ENCODE peak calls at places on chromosomes 3 and 15, in nine cellular contexts. M, O, F, Z, V, I, H, S and P are unnamed samples. For H3K4me1, the result is how much of the 10 kb centered on the place peaks cover.

GRCh38 chr3:157101470-157101869 is 58.5 kb downstream of the CCNL1 start:
- DNase-seq in M (no peak), O (no peak), F (no peak), Z (no peak), V (no peak), I (no peak), H (no peak), S (no peak), P (no peak)

GRCh38 chr3:112104774-112105173 is 18.6 kb downstream of the C3orf52 start:
- DNase-seq in M (no peak), O (no peak), F (no peak), Z (no peak), V (no peak), I (no peak), H (no peak), S (no peak), P (no peak)

GRCh38 chr15:39610665-39611064 is 29.8 kb downstream of the THBS1 start:
- DNase-seq in M (no peak), O (no peak), F (no peak), Z (no peak), V (no peak), I (no peak), H (no peak), S (no peak), P (no peak)

GRCh38 chr3:45368382-45368781 is 20.0 kb upstream of the LARS2 start:
- DNase-seq in M (no peak), O (no peak), F (no peak), Z (peak), V (no peak), I (no peak), H (no peak), S (no peak), P (no peak)

GRCh38 chr15:101200181-101200580 is 51.7 kb downstream of the CHSY1 start:
- DNase-seq in M (no peak), O (no peak), F (no peak), Z (no peak), V (no peak), I (no peak), H (no peak), S (no peak), P (no peak)

GRCh38 chr3:110413807-110414748 is 657.5 kb upstream of the NECTIN3 start:
- DNase-seq in M (no peak), O (no peak), F (no peak), Z (no peak), V (no peak), I (peak), H (no peak), S (no peak), P (no peak)

GRCh38 chr3:126304291-126304690 is 52.9 kb downstream of the KLF15 start:
- DNase-seq in M (no peak), O (no peak), F (no peak), Z (no peak), V (no peak), I (no peak), H (no peak), S (no peak), P (no peak)

GRCh38 chr15:78204351-78205309 is 29.7 kb downstream of the ACSBG1 start:
- DNase-seq in M (no peak), O (peak), F (peak), Z (peak), V (peak), I (no peak), H (no peak), S (no peak), P (no peak)

GRCh38 chr15:81001180-81002003 is 669 bp downstream of the TLNRD1 start:
- DNase-seq in M (peak), O (peak), F (peak), Z (peak), V (peak), I (peak), H (peak), S (peak), P (peak)

GRCh38 chr3:125051715-125052581 is 3.8 kb downstream of the HEG1 start:
- DNase-seq in M (no peak), O (no peak), F (peak), Z (peak), V (peak), I (peak), H (peak), S (no peak), P (peak)

GRCh38 chr15:68316061-68316804 is 38.7 kb downstream of the FEM1B start:
- DNase-seq in M (no peak), O (peak), F (no peak), Z (no peak), V (no peak), I (no peak), H (peak), S (no peak), P (no peak)

GRCh38 chr15:81514769-81515168 is 140.8 kb upstream of the TMC3 start:
- DNase-seq in M (no peak), O (no peak), F (no peak), Z (no peak), V (no peak), I (no peak), H (no peak), S (no peak), P (no peak)

GRCh38 chr3:149377408-149378111 is at the start of gene TM4SF1:
- DNase-seq in M (peak), O (peak), F (peak), Z (peak), V (peak), I (peak), H (no peak), S (no peak), P (peak)

GRCh38 chr3:67461667-67462142 is 192.7 kb downstream of the SUCLG2 start:
- DNase-seq in M (no peak), O (no peak), F (no peak), Z (no peak), V (peak), I (peak), H (no peak), S (no peak), P (no peak)

GRCh38 chr3:159857840-159858239 is 130.8 kb upstream of the IL12A start:
- DNase-seq in M (no peak), O (no peak), F (no peak), Z (no peak), V (no peak), I (no peak), H (no peak), S (no peak), P (no peak)

GRCh38 chr15:66963710-66964109 is 101.7 kb upstream of the SMAD3 start:
- DNase-seq in M (no peak), O (no peak), F (no peak), Z (no peak), V (no peak), I (no peak), H (no peak), S (no peak), P (no peak)

GRCh38 chr3:194497799-194498575 is 11.2 kb upstream of the ATP13A3 start:
- DNase-seq in M (no peak), O (no peak), F (no peak), Z (peak), V (no peak), I (peak), H (no peak), S (no peak), P (no peak)

GRCh38 chr15:66815322-66815721 is 113.3 kb downstream of the SMAD6 start:
- DNase-seq in M (no peak), O (no peak), F (no peak), Z (no peak), V (no peak), I (peak), H (no peak), S (no peak), P (no peak)

GRCh38 chr15:32852771-32853170 is 135.0 kb downstream of the GREM1 start:
- DNase-seq in M (no peak), O (no peak), F (no peak), Z (no peak), V (no peak), I (no peak), H (no peak), S (no peak), P (no peak)

GRCh38 chr15:58770519-58770856 is 614 bp upstream of the MINDY2 start:
- DNase-seq in M (no peak), O (no peak), F (no peak), Z (no peak), V (no peak), I (peak), H (no peak), S (no peak), P (no peak)

GRCh38 chr3:129116482-129116946 is 5.1 kb downstream of the RAB43 start:
- DNase-seq in M (peak), O (no peak), F (no peak), Z (peak), V (peak), I (no peak), H (peak), S (no peak), P (no peak)

GRCh38 chr3:160400048-160400630 is 689 bp downstream of the SMC4 start:
- DNase-seq in M (peak), O (peak), F (peak), Z (peak), V (peak), I (peak), H (peak), S (peak), P (peak)

GRCh38 chr3:71685686-71686085 is 39.5 kb downstream of the EIF4E3 start:
- DNase-seq in M (no peak), O (no peak), F (no peak), Z (no peak), V (no peak), I (no peak), H (no peak), S (no peak), P (no peak)

GRCh38 chr15:85649372-85649771 is 145.4 kb downstream of the KLHL25 start:
- DNase-seq in M (no peak), O (no peak), F (no peak), Z (no peak), V (no peak), I (peak), H (no peak), S (no peak), P (no peak)

GRCh38 chr15:69172854-69173253 is 12.4 kb downstream of the GLCE start:
- DNase-seq in M (no peak), O (no peak), F (no peak), Z (peak), V (no peak), I (no peak), H (no peak), S (no peak), P (no peak)

GRCh38 chr3:157086053-157086761 is 73.7 kb downstream of the CCNL1 start:
- DNase-seq in M (no peak), O (no peak), F (peak), Z (no peak), V (no peak), I (no peak), H (no peak), S (no peak), P (no peak)

GRCh38 chr3:12483872-12484197 is 445 bp upstream of the TSEN2 start:
- DNase-seq in M (peak), O (no peak), F (no peak), Z (no peak), V (no peak), I (no peak), H (no peak), S (no peak), P (no peak)

GRCh38 chr3:64645236-64645635 is 42.6 kb downstream of the ADAMTS9 start:
- DNase-seq in M (no peak), O (no peak), F (no peak), Z (no peak), V (no peak), I (no peak), H (no peak), S (no peak), P (no peak)

GRCh38 chr15:70754862-70755261 is 8.5 kb downstream of the UACA start:
- DNase-seq in M (no peak), O (no peak), F (no peak), Z (no peak), V (no peak), I (no peak), H (no peak), S (no peak), P (no peak)
- H3K4me1 ChIP-seq in M (half or more), O (under half), F (half or more), Z (under half), V (under half), I (under half), H (under half), S (under half), P (under half)

DNA sequence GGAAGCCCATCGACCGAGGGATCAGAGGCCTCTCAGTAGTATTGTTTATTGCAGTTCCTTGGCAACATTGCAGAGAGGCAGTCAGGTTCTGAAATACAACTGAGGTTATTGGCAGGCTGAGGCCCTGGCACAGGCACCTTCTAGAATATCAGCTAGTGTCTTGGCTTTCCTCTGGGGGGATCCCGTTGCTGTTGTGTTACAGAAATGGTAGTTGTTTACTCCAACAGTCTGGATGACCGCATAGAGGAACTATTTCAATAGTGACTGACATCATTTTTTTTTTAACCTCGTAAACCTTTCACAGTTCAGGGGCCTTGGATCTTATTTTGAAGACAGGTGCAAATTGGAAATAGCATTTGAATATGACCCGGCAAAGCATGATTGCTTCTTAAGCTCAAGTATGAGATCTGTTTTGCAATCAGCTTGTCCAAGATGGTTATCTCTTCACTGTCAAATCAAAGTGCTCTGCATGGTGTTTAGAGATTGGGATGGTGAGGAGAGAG is 63.9 kb downstream of the PGPEP1L start:
- DNase-seq in M (no peak), O (no peak), F (peak), Z (no peak), V (no peak), I (peak), H (no peak), S (no peak), P (no peak)
- H3K27ac ChIP-seq in M (peak), O (no peak), F (peak), Z (no peak), V (peak), I (peak), H (no peak), S (no peak), P (peak)

GRCh38 chr3:51392301-51393095 is 1.4 kb downstream of the RBM15B start:
- DNase-seq in M (peak), O (no peak), F (no peak), Z (no peak), V (no peak), I (no peak), H (no peak), S (no peak), P (peak)

GRCh38 chr3:51390186-51390585 is 899 bp upstream of the RBM15B start:
- DNase-seq in M (no peak), O (no peak), F (no peak), Z (no peak), V (no peak), I (no peak), H (no peak), S (no peak), P (no peak)

GRCh38 chr3:51390600-51391074 is 448 bp upstream of the RBM15B start:
- DNase-seq in M (no peak), O (no peak), F (no peak), Z (no peak), V (no peak), I (no peak), H (no peak), S (no peak), P (no peak)

GRCh38 chr3:51391566-51392300 is 648 bp downstream of the RBM15B start:
- DNase-seq in M (peak), O (no peak), F (no peak), Z (no peak), V (no peak), I (peak), H (peak), S (peak), P (peak)

GRCh38 chr3:51391075-51391565 is at the start of gene RBM15B:
- DNase-seq in M (peak), O (peak), F (peak), Z (peak), V (peak), I (peak), H (peak), S (peak), P (peak)
- H3K4me3 ChIP-seq in M (peak), O (peak), F (peak), Z (peak), V (peak), I (peak), H (peak), S (peak), P (peak)

GRCh38 chr3:43298761-43299160 is 12.4 kb downstream of the SNRK start:
- DNase-seq in M (no peak), O (no peak), F (no peak), Z (no peak), V (no peak), I (no peak), H (no peak), S (no peak), P (no peak)
- H3K4me1 ChIP-seq in M (half or more), O (under half), F (half or more), Z (under half), V (under half), I (under half), H (under half), S (under half), P (under half)